ENCODE peak calls at places on chromosome 10, in five cellular contexts. T, D, Q, V and F are unnamed samples.

GRCh38 chr10:72171175-72171630 is 44.6 kb upstream of the ANAPC16 start:
- DNase-seq in T (peak), D (peak), Q (peak), V (no peak), F (no peak)

GRCh38 chr10:43200538-43201390 is 62.5 kb downstream of the CSGALNACT2 start:
- DNase-seq in T (no peak), D (no peak), Q (no peak), V (no peak), F (no peak)

GRCh38 chr10:8325417-8325980 is 271.0 kb downstream of the GATA3 start:
- DNase-seq in T (no peak), D (no peak), Q (no peak), V (no peak), F (no peak)

GRCh38 chr10:78579995-78580394 is 488.8 kb upstream of the ZMIZ1 start:
- DNase-seq in T (no peak), D (peak), Q (no peak), V (no peak), F (peak)

GRCh38 chr10:23294638-23295247 is 49.9 kb downstream of the C10orf67 start:
- DNase-seq in T (no peak), D (no peak), Q (peak), V (no peak), F (no peak)

GRCh38 chr10:119786117-119786769 is 60.4 kb downstream of the INPP5F start:
- DNase-seq in T (no peak), D (no peak), Q (no peak), V (no peak), F (no peak)

GRCh38 chr10:78470267-78471103 is 436.8 kb downstream of the RPS24 start:
- DNase-seq in T (no peak), D (no peak), Q (no peak), V (no peak), F (no peak)

GRCh38 chr10:93837783-93838677 is 55.7 kb upstream of the SLC35G1 start:
- DNase-seq in T (no peak), D (no peak), Q (no peak), V (no peak), F (no peak)

GRCh38 chr10:474946-475345 is 214.5 kb downstream of the DIP2C start:
- DNase-seq in T (no peak), D (no peak), Q (no peak), V (no peak), F (no peak)

GRCh38 chr10:490891-491571 is 198.4 kb downstream of the DIP2C start:
- DNase-seq in T (no peak), D (no peak), Q (no peak), V (peak), F (no peak)

GRCh38 chr10:119401671-119402395 is 140.7 kb downstream of the RGS10 start:
- DNase-seq in T (peak), D (peak), Q (peak), V (peak), F (no peak)

GRCh38 chr10:73756183-73756582 is 12.0 kb downstream of the SEC24C start:
- DNase-seq in T (peak), D (no peak), Q (no peak), V (no peak), F (no peak)

GRCh38 chr10:47277352-47278151 is 22.4 kb upstream of the GDF10 start:
- DNase-seq in T (no peak), D (no peak), Q (no peak), V (peak), F (no peak)

GRCh38 chr10:79086822-79087221 is 18.1 kb downstream of the ZMIZ1 start:
- DNase-seq in T (no peak), D (no peak), Q (no peak), V (no peak), F (no peak)

GRCh38 chr10:24223341-24223740 is 14.4 kb downstream of the KIAA1217 start:
- DNase-seq in T (no peak), D (no peak), Q (no peak), V (no peak), F (no peak)

GRCh38 chr10:100076750-100077149 is 4.9 kb downstream of the CPN1 start:
- DNase-seq in T (no peak), D (no peak), Q (no peak), V (no peak), F (no peak)

GRCh38 chr10:60827791-60828488 is 49.7 kb downstream of the CDK1 start:
- DNase-seq in T (no peak), D (peak), Q (no peak), V (no peak), F (no peak)

GRCh38 chr10:103280505-103280904 is 3.6 kb downstream of the INA start:
- DNase-seq in T (no peak), D (no peak), Q (no peak), V (no peak), F (no peak)

GRCh38 chr10:23150081-23150480 is 42.0 kb upstream of the PTF1A start:
- DNase-seq in T (no peak), D (no peak), Q (no peak), V (no peak), F (no peak)

GRCh38 chr10:32905466-32905865 is 52.6 kb downstream of the ITGB1 start:
- DNase-seq in T (no peak), D (no peak), Q (no peak), V (no peak), F (no peak)
- H3K27ac ChIP-seq in T (no peak), D (no peak), Q (no peak), V (no peak), F (no peak)

GRCh38 chr10:13787015-13787421 is 200.3 kb downstream of the PRPF18 start:
- DNase-seq in T (no peak), D (peak), Q (no peak), V (no peak), F (peak)
- TF ChIP-seq POLR2A in T (no peak), D (peak), Q (no peak), V (no peak), F (no peak)

DNA sequence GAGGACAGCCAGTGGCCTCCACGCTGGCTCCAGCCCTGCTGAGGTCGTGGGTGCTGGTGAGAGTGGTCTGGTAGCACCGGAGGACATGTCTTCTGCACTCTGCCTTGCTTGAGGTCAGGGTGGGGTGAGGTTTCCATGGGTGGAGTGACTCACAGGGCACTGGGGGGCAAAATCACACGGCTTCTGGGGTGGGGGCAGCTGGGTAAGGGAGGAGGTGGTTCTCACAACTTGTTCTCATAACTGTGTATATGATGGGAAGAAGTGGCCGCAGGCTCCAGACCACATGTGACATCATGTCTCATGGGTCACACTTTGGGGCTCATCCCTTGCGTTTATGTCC is 868 bp upstream of the PRF1 start:
- DNase-seq in T (no peak), D (no peak), Q (no peak), V (no peak), F (no peak)
- H3K27ac ChIP-seq in T (no peak), D (no peak), Q (no peak), V (no peak), F (no peak)

GRCh38 chr10:33237736-33238624 is 96.5 kb downstream of the NRP1 start:
- DNase-seq in T (no peak), D (no peak), Q (peak), V (no peak), F (no peak)
- TF ChIP-seq POLR2A in T (no peak), D (no peak), Q (no peak), V (no peak), F (no peak)

GRCh38 chr10:89480047-89480446 is 55.3 kb downstream of the SLC16A12 start:
- DNase-seq in T (no peak), D (no peak), Q (no peak), V (no peak), F (no peak)
- H3K27ac ChIP-seq in T (no peak), D (no peak), Q (no peak), V (peak), F (no peak)

DNA sequence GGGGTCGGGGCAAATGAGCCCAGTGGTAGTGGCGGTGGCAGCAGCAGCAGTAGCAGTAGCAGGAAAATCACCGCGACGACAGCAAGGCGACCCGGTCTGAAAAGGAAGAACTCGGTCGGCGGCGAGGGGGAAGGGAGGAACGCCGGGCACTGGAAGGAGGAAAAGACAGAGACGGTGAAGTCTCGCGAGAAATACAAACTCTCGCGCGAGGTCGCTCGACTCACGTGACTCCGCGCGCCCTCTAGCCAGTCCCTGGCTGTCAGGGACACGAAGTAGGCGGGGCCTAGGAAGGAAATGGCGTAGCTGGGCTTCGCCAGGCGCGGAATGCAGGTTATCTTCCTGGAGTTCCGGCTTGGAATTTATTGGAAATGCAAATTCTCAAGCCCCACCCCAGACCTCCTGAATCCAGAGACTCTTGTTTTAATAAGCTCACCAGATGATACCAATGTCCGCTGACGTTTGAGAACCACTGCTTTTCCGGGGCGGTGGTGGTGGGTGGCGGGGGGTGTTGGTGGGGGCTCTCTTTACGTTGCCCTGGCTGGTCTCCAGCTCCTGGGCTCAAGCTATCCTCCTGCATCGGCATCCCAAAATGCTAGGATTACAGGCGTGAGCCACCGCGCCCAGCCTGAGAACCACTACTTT is at the start of gene SMNDC1:
- DNase-seq in T (peak), D (peak), Q (peak), V (peak), F (peak)
- TF ChIP-seq POLR2A in T (peak), D (peak), Q (peak), V (no peak), F (peak)

DNA sequence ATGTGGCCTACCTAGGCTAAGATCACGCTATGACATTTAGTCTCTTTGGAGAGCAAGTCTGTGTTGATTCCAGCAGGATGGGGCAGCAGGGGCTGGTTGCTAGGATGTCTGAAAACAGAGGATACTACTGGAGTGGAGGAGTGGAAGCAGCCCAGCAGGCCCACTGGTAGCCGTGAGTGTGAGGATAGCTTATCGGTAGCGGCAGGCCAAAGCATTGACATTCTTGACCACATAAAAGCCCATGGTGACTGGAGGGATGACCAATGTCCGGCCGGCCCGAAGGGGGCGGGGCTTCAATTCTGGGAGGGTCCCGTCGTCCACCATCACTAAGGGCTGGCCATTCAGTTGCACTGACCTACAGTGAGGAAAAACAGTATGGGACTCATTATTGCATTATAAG is 12.7 kb upstream of the HPS1 start:
- DNase-seq in T (peak), D (no peak), Q (no peak), V (no peak), F (no peak)
- H3K27ac ChIP-seq in T (peak), D (no peak), Q (no peak), V (no peak), F (no peak)

GRCh38 chr10:35640951-35641429 is 1.1 kb downstream of the FZD8 start:
- DNase-seq in T (no peak), D (peak), Q (peak), V (peak), F (peak)
- TF ChIP-seq POLR2A in T (no peak), D (no peak), Q (no peak), V (no peak), F (no peak)

GRCh38 chr10:7085913-7086589 is 324.8 kb downstream of the SFMBT2 start:
- DNase-seq in T (peak), D (no peak), Q (no peak), V (no peak), F (no peak)

GRCh38 chr10:7090529-7090928 is 320.3 kb downstream of the SFMBT2 start:
- DNase-seq in T (no peak), D (no peak), Q (no peak), V (no peak), F (no peak)

GRCh38 chr10:7082967-7083366 is 327.9 kb downstream of the SFMBT2 start:
- DNase-seq in T (no peak), D (no peak), Q (no peak), V (no peak), F (no peak)

GRCh38 chr10:7084255-7085005 is 326.4 kb downstream of the SFMBT2 start:
- DNase-seq in T (no peak), D (no peak), Q (no peak), V (no peak), F (no peak)

DNA sequence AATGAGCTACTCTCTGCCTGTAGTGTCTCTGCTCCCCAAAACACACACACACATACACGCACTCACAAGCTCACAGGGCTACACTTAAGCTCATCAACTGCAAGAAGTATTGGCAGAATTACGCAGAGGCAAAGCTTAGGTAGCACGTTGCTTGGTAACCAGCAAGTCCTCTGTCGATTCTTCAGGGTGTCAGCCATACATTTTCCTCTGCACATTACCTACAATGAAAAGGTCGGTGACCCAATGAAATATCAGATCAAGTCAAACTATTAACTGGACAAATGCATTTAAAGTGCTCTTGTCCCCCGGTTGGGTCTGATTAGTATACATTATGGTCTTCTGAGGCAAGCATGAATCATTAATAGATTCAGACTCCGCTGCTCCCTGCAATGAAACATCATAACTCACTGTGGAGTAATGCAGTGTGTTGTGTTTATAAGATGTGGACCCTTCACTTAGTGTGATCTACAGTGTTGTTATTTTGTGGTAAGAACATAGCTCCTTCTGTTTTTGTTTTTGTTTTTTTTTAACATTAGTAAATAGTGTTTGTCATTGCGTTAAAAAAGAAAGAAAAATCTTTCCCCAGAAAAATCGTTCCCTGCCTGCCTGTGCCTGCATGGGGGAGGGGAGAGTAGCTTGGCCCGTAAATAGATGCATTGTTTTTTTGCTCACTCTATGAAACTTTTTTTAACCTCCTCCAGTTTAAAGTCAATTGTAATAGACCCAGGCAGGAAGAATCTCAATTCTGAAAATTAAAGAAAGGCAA is 325.5 kb downstream of the SFMBT2 start:
- DNase-seq in T (no peak), D (no peak), Q (no peak), V (no peak), F (no peak)
- H3K27ac ChIP-seq in T (no peak), D (no peak), Q (no peak), V (no peak), F (no peak)